ENCODE peak calls at places on chromosomes 4 and X, in ten cellular contexts. A is NCI-H510A treated with DMSO at 0.1 percent for 48 hours; I is CD8-positive, alpha-beta T cell; X is stimulated activated CD8-positive, alpha-beta memory T cell treated with anti-CD3 and anti-CD28 coated beads, Interleukin-4, amount 100 ng/mL, for 1 hour; Z is effector memory CD4-positive, alpha-beta T cell; J is activated CD4-positive, alpha-beta T cell treated with anti-CD3 and anti-CD28 coated beads, Interleukin-2, amount 10 ng/mL, durations not matched to agents 7 days and 5 days; Q is activated gamma-delta T cell treated with anti-CD3 and anti-CD28 coated beads, Interleukin-2, amount 50 U/mL, for 16 hours; G is fibroblast of villous mesenchyme; W is T-helper 2 cell; B is ACHN. N is an unnamed sample.

GRCh38 chr4:20259707-20260106 is 8.0 kb downstream of the SLIT2 start:
- DNase-seq in A (no peak), I (no peak), X (no peak), Z (no peak), J (no peak), Q (no peak), G (no peak), W (no peak), B (no peak), N (no peak)

GRCh38 chr4:158122501-158122900 is 50.3 kb downstream of the GASK1B start:
- DNase-seq in A (no peak), I (no peak), X (no peak), Z (no peak), J (no peak), Q (no peak), G (peak), W (no peak), B (no peak), N (no peak)

GRCh38 chr4:139684351-139684750 is 18.7 kb downstream of the MGST2 start:
- DNase-seq in A (no peak), I (no peak), X (no peak), Z (no peak), J (no peak), Q (no peak), G (peak), W (no peak), B (no peak), N (no peak)

GRCh38 chr4:185093573-185093972 is 49.5 kb upstream of the SLC25A4 start:
- DNase-seq in A (no peak), I (no peak), X (no peak), Z (no peak), J (no peak), Q (no peak), G (no peak), W (no peak), B (no peak), N (no peak)

GRCh38 chr4:7902101-7902553 is 37.5 kb downstream of the AFAP1 start:
- DNase-seq in A (no peak), I (no peak), X (no peak), Z (no peak), J (no peak), Q (no peak), G (no peak), W (no peak), B (no peak), N (no peak)

GRCh38 chrX:123084797-123085196 is 99.3 kb upstream of the GRIA3 start:
- DNase-seq in A (no peak), I (no peak), X (no peak), Z (no peak), J (no peak), Q (no peak), G (peak), W (no peak), B (no peak), N (no peak)

GRCh38 chr4:15457401-15458201 is 12.1 kb upstream of the CC2D2A start:
- DNase-seq in A (peak), I (no peak), X (no peak), Z (no peak), J (no peak), Q (no peak), G (peak), W (no peak), B (peak), N (no peak)

GRCh38 chrX:18931972-18932371 is 51.9 kb downstream of the PHKA2 start:
- DNase-seq in A (peak), I (no peak), X (no peak), Z (no peak), J (peak), Q (no peak), G (peak), W (no peak), B (peak), N (no peak)

GRCh38 chr4:186920486-186920885 is 196.8 kb upstream of the FAT1 start:
- DNase-seq in A (no peak), I (no peak), X (no peak), Z (no peak), J (no peak), Q (no peak), G (peak), W (no peak), B (peak), N (no peak)

GRCh38 chr4:53788011-53788410 is 196.7 kb upstream of the LNX1 start:
- DNase-seq in A (peak), I (no peak), X (no peak), Z (no peak), J (no peak), Q (no peak), G (no peak), W (no peak), B (no peak), N (no peak)

GRCh38 chrX:41457618-41458192 is 10.6 kb downstream of the NYX start:
- DNase-seq in A (peak), I (no peak), X (no peak), Z (no peak), J (peak), Q (no peak), G (no peak), W (no peak), B (no peak), N (no peak)

GRCh38 chrX:147962476-147962875 is 18.7 kb upstream of the FMR1NB start:
- DNase-seq in A (no peak), I (no peak), X (no peak), Z (no peak), J (no peak), Q (no peak), G (no peak), W (no peak), B (no peak), N (no peak)

GRCh38 chr4:155818639-155819038 is 47.4 kb downstream of the ASIC5 start:
- DNase-seq in A (no peak), I (no peak), X (no peak), Z (no peak), J (no peak), Q (no peak), G (no peak), W (no peak), B (no peak), N (no peak)

GRCh38 chr4:24683116-24683515 is 98.8 kb upstream of the DHX15 start:
- DNase-seq in A (no peak), I (no peak), X (no peak), Z (no peak), J (no peak), Q (no peak), G (no peak), W (no peak), B (no peak), N (no peak)

GRCh38 chrX:153886915-153887314 is 942 bp upstream of the L1CAM start:
- DNase-seq in A (no peak), I (no peak), X (no peak), Z (no peak), J (no peak), Q (no peak), G (no peak), W (no peak), B (peak), N (no peak)

GRCh38 chr4:1797298-1797860 is 4.3 kb downstream of the FGFR3 start:
- DNase-seq in A (no peak), I (no peak), X (no peak), Z (no peak), J (no peak), Q (no peak), G (no peak), W (no peak), B (no peak), N (no peak)

GRCh38 chrX:11386812-11387211 is 93.6 kb downstream of the AMELX start:
- DNase-seq in A (no peak), I (no peak), X (no peak), Z (no peak), J (no peak), Q (no peak), G (no peak), W (no peak), B (no peak), N (no peak)

GRCh38 chrX:137684591-137684990 is 118.7 kb downstream of the ZIC3 start:
- DNase-seq in A (no peak), I (no peak), X (no peak), Z (no peak), J (no peak), Q (no peak), G (no peak), W (no peak), B (no peak), N (no peak)

GRCh38 chr4:150960818-150961217 is 54.3 kb downstream of the LRBA start:
- DNase-seq in A (no peak), I (no peak), X (no peak), Z (no peak), J (no peak), Q (peak), G (peak), W (no peak), B (peak), N (no peak)

GRCh38 chr4:39495446-39496208 is 31.6 kb downstream of the UGDH start:
- DNase-seq in A (no peak), I (no peak), X (no peak), Z (no peak), J (no peak), Q (no peak), G (no peak), W (no peak), B (no peak), N (no peak)

GRCh38 chrX:46757593-46757992 is 1.3 kb downstream of the SLC9A7 start:
- DNase-seq in A (no peak), I (no peak), X (no peak), Z (no peak), J (no peak), Q (no peak), G (no peak), W (no peak), B (no peak), N (no peak)

GRCh38 chrX:865422-865821 is 234.8 kb downstream of the SHOX start:
- DNase-seq in A (no peak), I (no peak), X (no peak), Z (no peak), J (no peak), Q (no peak), G (no peak), W (no peak), B (no peak), N (no peak)

GRCh38 chr4:143482753-143483362 is 30.6 kb upstream of the SMARCA5 start:
- DNase-seq in A (no peak), I (no peak), X (no peak), Z (no peak), J (no peak), Q (no peak), G (peak), W (no peak), B (peak), N (no peak)

GRCh38 chr4:151530783-151531182 is 121.8 kb downstream of the FHIP1A start:
- DNase-seq in A (no peak), I (no peak), X (no peak), Z (no peak), J (no peak), Q (no peak), G (peak), W (no peak), B (peak), N (no peak)

GRCh38 chrX:86016189-86016588 is 31.2 kb downstream of the CHM start:
- DNase-seq in A (no peak), I (no peak), X (no peak), Z (no peak), J (no peak), Q (no peak), G (no peak), W (no peak), B (no peak), N (no peak)

GRCh38 chr4:5954056-5954760 is 61.3 kb upstream of the CRMP1 start:
- DNase-seq in A (no peak), I (no peak), X (no peak), Z (no peak), J (no peak), Q (no peak), G (no peak), W (no peak), B (no peak), N (no peak)

GRCh38 chrX:16745659-16746058 is 26.2 kb downstream of the SYAP1 start:
- DNase-seq in A (no peak), I (no peak), X (no peak), Z (no peak), J (no peak), Q (no peak), G (no peak), W (no peak), B (no peak), N (no peak)

GRCh38 chrX:97616883-97617510 is 733.3 kb downstream of the RPA4 start:
- DNase-seq in A (no peak), I (no peak), X (no peak), Z (no peak), J (no peak), Q (no peak), G (peak), W (no peak), B (peak), N (no peak)

GRCh38 chrX:153606503-153606902 is 7.6 kb upstream of the CCNQ start:
- DNase-seq in A (no peak), I (no peak), X (no peak), Z (no peak), J (no peak), Q (no peak), G (no peak), W (no peak), B (no peak), N (no peak)

N was measured in transverse colon.